ENCODE peak calls at places on chromosomes 7 and 10, in nine cellular contexts. P is psoas muscle, F is right atrium auricular region, Q is ovary, Y is hepatocyte, A is HCT116, C is lower lobe of right lung, T is breast epithelium, G is gastrocnemius medialis. B is an unnamed sample.

GRCh38 chr10:96987842-96988175 is 155.7 kb downstream of the LCOR start:
- DNase-seq in T (no peak), A (no peak), Y (no peak), G (no peak), Q (no peak), F (no peak), C (no peak), P (no peak), B (no peak)

GRCh38 chr7:129136887-129137647 is 7.4 kb upstream of the TSPAN33 start:
- DNase-seq in A (no peak), Q (no peak), Y (no peak), P (no peak), T (no peak), G (no peak), C (no peak), F (no peak), B (no peak)

GRCh38 chr7:112225006-112225405 is 18.5 kb downstream of the ZNF277 start:
- DNase-seq in G (no peak), Q (no peak), P (no peak), T (no peak), Y (no peak), C (no peak), A (no peak), F (no peak), B (no peak)

GRCh38 chr10:122639801-122640200 is 59.8 kb downstream of the C10orf120 start:
- DNase-seq in Y (no peak), F (no peak), C (no peak), G (no peak), T (no peak), A (no peak), Q (no peak), P (no peak), B (no peak)

GRCh38 chr7:88309845-88310244 is 3.2 kb upstream of the STEAP4 start:
- DNase-seq in G (no peak), Q (no peak), C (no peak), A (no peak), F (no peak), Y (no peak), T (no peak), P (no peak), B (no peak)

GRCh38 chr10:86900955-86901354 is 56.5 kb downstream of the MMRN2 start:
- DNase-seq in P (peak; percentile 75), Y (peak; percentile 61), T (no peak), Q (peak; percentile 84), C (peak; percentile 62), F (peak; percentile 90), G (peak; percentile 94), A (no peak), B (peak; percentile 92)

GRCh38 chr7:115748123-115748738 is 282.3 kb downstream of the TFEC start:
- DNase-seq in T (no peak), P (no peak), Q (no peak), C (no peak), Y (peak; percentile 17), A (peak; percentile 36), G (no peak), F (no peak), B (no peak)

GRCh38 chr7:42978496-42978895 is 46.3 kb downstream of the MRPL32 start:
- DNase-seq in Q (no peak), G (no peak), A (no peak), P (no peak), Y (no peak), C (no peak), F (no peak), T (no peak), B (no peak)

GRCh38 chr10:84391326-84391725 is 62.9 kb downstream of the CCSER2 start:
- DNase-seq in Y (no peak), G (no peak), C (no peak), Q (no peak), F (no peak), P (no peak), T (no peak), A (no peak), B (no peak)

GRCh38 chr7:129270077-129270476 is 45.2 kb downstream of the AHCYL2 start:
- DNase-seq in C (no peak), P (no peak), T (no peak), A (no peak), G (no peak), Q (no peak), F (no peak), Y (no peak), B (no peak)

GRCh38 chr10:43574035-43574892 is at the start of gene ZNF239:
- DNase-seq in T (peak; percentile 74), C (peak; percentile 95), P (peak; percentile 93), G (peak; percentile 83), Y (peak; percentile 91), F (peak; percentile 94), Q (peak; percentile 92), A (peak; percentile 37), B (peak; percentile 91)

GRCh38 chr7:106289848-106290247 is 5.1 kb upstream of the NAMPT start:
- DNase-seq in C (no peak), P (no peak), A (no peak), T (no peak), Q (no peak), G (no peak), F (no peak), Y (no peak), B (no peak)

GRCh38 chr7:296546-296945 is 6.6 kb downstream of the FOXL3 start:
- DNase-seq in P (no peak), Q (no peak), F (no peak), Y (no peak), A (no peak), C (no peak), G (no peak), T (no peak), B (no peak)

GRCh38 chr10:114334301-114334700 is 70.0 kb downstream of the AFAP1L2 start:
- DNase-seq in F (no peak), Q (no peak), Y (no peak), G (no peak), A (no peak), P (no peak), T (no peak), C (no peak), B (no peak)

GRCh38 chr10:76868088-76868949 is 769.3 kb downstream of the KCNMA1 start:
- DNase-seq in A (no peak), C (no peak), T (no peak), Y (no peak), Q (no peak), G (no peak), P (no peak), F (no peak), B (no peak)

GRCh38 chr7:14275346-14275745 is 285.9 kb upstream of the ETV1 start:
- DNase-seq in F (no peak), A (no peak), C (no peak), G (no peak), Q (no peak), T (no peak), Y (no peak), P (no peak), B (no peak)

GRCh38 chr7:122303522-122303970 is 1.0 kb downstream of the FEZF1 start:
- DNase-seq in T (no peak), Y (no peak), F (no peak), Q (no peak), C (no peak), A (no peak), P (no peak), G (no peak), B (no peak)

GRCh38 chr7:158676171-158676840 is 28.3 kb downstream of the NCAPG2 start:
- DNase-seq in Q (no peak), A (no peak), T (no peak), P (no peak), F (no peak), Y (no peak), C (no peak), G (no peak), B (no peak)

GRCh38 chr7:100390286-100391028 is 17.2 kb downstream of the PILRA start:
- DNase-seq in G (no peak), F (no peak), Y (no peak), Q (no peak), P (no peak), A (no peak), T (no peak), C (no peak), B (no peak)

GRCh38 chr7:157593541-157593940 is 256.7 kb downstream of the DNAJB6 start:
- DNase-seq in A (no peak), F (no peak), Q (no peak), G (no peak), C (no peak), Y (no peak), T (no peak), P (no peak), B (no peak)
- H3K27me3 ChIP-seq in A (no peaks in the 10 kb centered on the region), F (no peaks in the 10 kb centered on the region), Q (no peaks in the 10 kb centered on the region), G (peaks cover 3% of the 10 kb centered on the region), C (no peaks in the 10 kb centered on the region), Y (peaks cover 22% of the 10 kb centered on the region), T (peaks cover 4% of the 10 kb centered on the region), P (peaks cover 11% of the 10 kb centered on the region), B (peaks cover 31% of the 10 kb centered on the region)

DNA sequence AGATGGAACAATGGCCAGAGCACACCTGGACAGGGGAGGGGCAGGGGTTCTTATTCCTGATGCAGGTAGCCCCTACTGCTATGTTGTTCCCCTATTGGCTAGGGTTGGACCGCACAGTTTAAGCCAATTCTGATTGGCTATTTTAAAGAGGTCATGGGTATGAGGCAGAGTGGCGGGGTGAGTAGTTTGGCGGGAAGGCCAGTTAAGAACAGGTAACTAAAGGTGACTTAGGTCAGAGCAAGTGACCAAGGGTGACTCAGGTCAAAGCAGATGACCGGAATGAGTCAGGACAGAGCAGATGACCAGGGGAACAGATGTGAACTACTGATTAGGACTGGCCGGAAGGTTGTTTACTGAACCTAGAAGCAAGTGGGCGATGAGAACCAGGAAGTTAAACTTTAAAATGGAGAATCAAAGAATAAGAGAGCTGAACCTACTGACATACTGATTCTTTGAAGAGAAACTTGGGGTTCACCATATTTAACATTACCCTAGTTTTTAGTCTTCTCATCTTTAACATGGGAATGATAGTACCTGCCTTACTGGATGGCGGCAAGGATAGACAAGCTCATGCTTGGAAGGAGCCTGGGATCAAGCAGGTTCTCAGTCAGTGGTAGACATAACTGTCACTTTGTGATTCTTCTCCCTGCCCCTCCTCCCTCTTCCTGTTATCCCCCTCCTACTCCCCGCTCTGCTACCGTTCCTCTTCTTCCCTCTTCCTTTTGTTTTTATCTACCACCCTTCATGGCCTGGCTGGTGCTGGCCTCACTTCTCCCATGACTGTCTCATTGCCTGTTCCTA is 55.0 kb downstream of the CCNY start:
- DNase-seq in F (no peak), G (no peak), Y (no peak), T (no peak), Q (no peak), C (no peak), P (no peak), A (no peak), B (no peak)
- H3K4me1 ChIP-seq in F (no peaks in the 10 kb centered on the region), G (peaks cover 51% of the 10 kb centered on the region), Y (peaks cover 17% of the 10 kb centered on the region), T (peaks cover 4% of the 10 kb centered on the region), Q (peaks cover 28% of the 10 kb centered on the region), C (peaks cover 53% of the 10 kb centered on the region), P (peaks cover 49% of the 10 kb centered on the region), A (no peaks in the 10 kb centered on the region), B (peaks cover 47% of the 10 kb centered on the region)

GRCh38 chr7:142391191-142391992 is 133.5 kb upstream of the PRSS58 start:
- DNase-seq in C (no peak), Y (peak; percentile 30), G (no peak), Q (no peak), P (no peak), A (peak; percentile 23), F (no peak), T (no peak), B (no peak)
- TF ChIP-seq CTCF in C (no peak), Y (peak; percentile 31), G (peak; percentile 50), Q (no peak), P (peak; percentile 26), A (peak; percentile 61), F (no peak), T (no peak), B (no peak)

DNA sequence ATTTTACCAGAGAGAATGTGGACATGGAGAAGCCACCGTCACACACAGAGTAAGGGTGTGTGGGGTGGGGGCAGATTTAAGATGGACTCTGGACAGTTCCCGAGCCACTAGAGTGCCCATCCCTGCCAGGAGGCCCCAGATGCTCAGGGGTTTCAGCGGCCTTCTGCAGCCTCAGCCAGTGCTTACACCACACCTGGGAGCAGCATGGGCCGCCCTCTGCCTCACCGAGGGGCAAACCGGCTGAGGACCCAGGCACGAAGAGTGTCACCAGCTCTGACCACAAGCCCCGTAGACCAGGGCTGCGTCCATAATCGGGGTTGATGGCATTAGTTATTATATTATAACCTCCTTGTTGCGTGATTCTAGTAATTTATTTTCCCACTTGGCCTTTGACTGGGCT is 6.7 kb upstream of the MNX1 start:
- DNase-seq in P (no peak), G (no peak), Y (no peak), Q (no peak), T (no peak), F (no peak), C (no peak), A (no peak), B (no peak)
- H3K27me3 ChIP-seq in P (peaks cover 100% of the 10 kb centered on the region), G (peaks cover 95% of the 10 kb centered on the region), Y (peaks cover 100% of the 10 kb centered on the region), Q (no peaks in the 10 kb centered on the region), T (peaks cover 98% of the 10 kb centered on the region), F (peaks cover 30% of the 10 kb centered on the region), C (peaks cover 98% of the 10 kb centered on the region), A (no peaks in the 10 kb centered on the region), B (peaks cover 100% of the 10 kb centered on the region)

B was measured in heart right ventricle.